ENCODE peak calls at places on chromosome 9, in seven cellular contexts. O is effector memory CD8-positive, alpha-beta T cell; C is HS-27A; P is iris pigment epithelial cell; N is NCI-H2029; X is brain microvascular endothelial cell; Q is heart right ventricle. M is an unnamed sample.

GRCh38 chr9:72891043-72891442 is 61.8 kb downstream of the ALDH1A1 start:
- DNase-seq in O (no peak), C (no peak), P (no peak), N (no peak), X (no peak), Q (no peak), M (no peak)

GRCh38 chr9:106956971-106957370 is 94.0 kb downstream of the ZNF462 start:
- DNase-seq in O (no peak), C (no peak), P (peak), N (no peak), X (no peak), Q (no peak), M (peak)

GRCh38 chr9:129962889-129963703 is 79.9 kb downstream of the FNBP1 start:
- DNase-seq in O (peak), C (no peak), P (peak), N (peak), X (peak), Q (peak), M (no peak)

GRCh38 chr9:121298689-121299112 is 30.7 kb downstream of the GSN start:
- DNase-seq in O (no peak), C (no peak), P (no peak), N (peak), X (no peak), Q (peak), M (no peak)

GRCh38 chr9:83505282-83505681 is 32.9 kb downstream of the FRMD3 start:
- DNase-seq in O (no peak), C (no peak), P (no peak), N (peak), X (no peak), Q (no peak), M (no peak)

GRCh38 chr9:95336281-95336680 is 18.8 kb upstream of the FANCC start:
- DNase-seq in O (peak), C (no peak), P (no peak), N (no peak), X (no peak), Q (no peak), M (no peak)

GRCh38 chr9:71768388-71769174 is at the start of gene CEMIP2:
- DNase-seq in O (peak), C (peak), P (peak), N (peak), X (peak), Q (peak), M (peak)

GRCh38 chr9:107969727-107970126 is 480.2 kb upstream of the KLF4 start:
- DNase-seq in O (no peak), C (no peak), P (no peak), N (no peak), X (no peak), Q (no peak), M (no peak)

GRCh38 chr9:6802926-6803325 is 45.2 kb downstream of the KDM4C start:
- DNase-seq in O (no peak), C (no peak), P (no peak), N (no peak), X (no peak), Q (no peak), M (no peak)

GRCh38 chr9:129027685-129028191 is 393 bp downstream of the SH3GLB2 start:
- DNase-seq in O (no peak), C (no peak), P (no peak), N (peak), X (no peak), Q (peak), M (no peak)

GRCh38 chr9:128555180-128555721 is 2.9 kb downstream of the SPTAN1 start:
- DNase-seq in O (no peak), C (peak), P (peak), N (no peak), X (peak), Q (no peak), M (peak)

GRCh38 chr9:35726876-35727438 is 5.0 kb downstream of the TLN1 start:
- DNase-seq in O (peak), C (no peak), P (peak), N (no peak), X (peak), Q (peak), M (no peak)

GRCh38 chr9:79013715-79014610 is 557.8 kb upstream of the TLE4 start:
- DNase-seq in O (no peak), C (no peak), P (peak), N (no peak), X (peak), Q (no peak), M (no peak)

GRCh38 chr9:112174965-112175795 is at the start of gene SUSD1:
- DNase-seq in O (peak), C (no peak), P (no peak), N (no peak), X (no peak), Q (peak), M (no peak)

GRCh38 chr9:137574192-137574591 is 4.5 kb downstream of the DPH7 start:
- DNase-seq in O (no peak), C (no peak), P (no peak), N (no peak), X (no peak), Q (no peak), M (no peak)

GRCh38 chr9:135587658-135588057 is 26.1 kb downstream of the PAEP start:
- DNase-seq in O (no peak), C (no peak), P (no peak), N (no peak), X (no peak), Q (no peak), M (no peak)

GRCh38 chr9:128215491-128216404 is 12.6 kb downstream of the DNM1 start:
- DNase-seq in O (no peak), C (no peak), P (peak), N (no peak), X (peak), Q (no peak), M (peak)

GRCh38 chr9:133048595-133048994 is 13.2 kb upstream of the CEL start:
- DNase-seq in O (peak), C (no peak), P (peak), N (no peak), X (no peak), Q (no peak), M (no peak)

GRCh38 chr9:4690144-4690543 is 10.8 kb downstream of the CDC37L1 start:
- DNase-seq in O (no peak), C (no peak), P (no peak), N (no peak), X (no peak), Q (no peak), M (no peak)

GRCh38 chr9:114180701-114181582 is 25.6 kb downstream of the COL27A1 start:
- DNase-seq in O (no peak), C (no peak), P (peak), N (no peak), X (no peak), Q (peak), M (no peak)

GRCh38 chr9:123586140-123586735 is 230.2 kb downstream of the CRB2 start:
- DNase-seq in O (no peak), C (no peak), P (no peak), N (peak), X (no peak), Q (no peak), M (no peak)

GRCh38 chr9:13688223-13688989 is 408.9 kb upstream of the MPDZ start:
- DNase-seq in O (no peak), C (no peak), P (no peak), N (no peak), X (no peak), Q (no peak), M (peak)

GRCh38 chr9:14314424-14314928 is 535 bp upstream of the NFIB start:
- DNase-seq in O (no peak), C (peak), P (peak), N (peak), X (peak), Q (peak), M (peak)

GRCh38 chr9:99181621-99182020 is 40.1 kb downstream of the ALG2 start:
- DNase-seq in O (no peak), C (no peak), P (peak), N (no peak), X (peak), Q (no peak), M (peak)

GRCh38 chr9:37566716-37567115 is 9.5 kb downstream of the FBXO10 start:
- DNase-seq in O (no peak), C (no peak), P (no peak), N (no peak), X (no peak), Q (no peak), M (no peak)

GRCh38 chr9:37339945-37340344 is 82.6 kb upstream of the GRHPR start:
- DNase-seq in O (no peak), C (no peak), P (no peak), N (peak), X (no peak), Q (no peak), M (no peak)

M was measured in astrocyte of the cerebellum.